ENCODE peak calls at places on chromosomes 2 and 18, in five cellular contexts. K is RWPE1; P is GM23248; E is CD8-positive, alpha-beta memory T cell; H is mesendoderm. S is an unnamed sample.
A peak's percentile ranks its signal among the peaks of the same experiment; 100 is the strongest.

GRCh38 chr2:68715353-68716041 is 19.1 kb upstream of the ARHGAP25 start:
- DNase-seq in K (peak; percentile 81), P (peak; percentile 63), E (no peak), H (peak; percentile 97), S (no peak)

GRCh38 chr2:238771193-238771592 is 76.7 kb upstream of the TWIST2 start:
- DNase-seq in K (no peak), P (peak; percentile 64), E (no peak), H (peak; percentile 67), S (no peak)

GRCh38 chr2:14626873-14627272 is 5.6 kb upstream of the LRATD1 start:
- DNase-seq in K (no peak), P (no peak), E (no peak), H (no peak), S (no peak)

GRCh38 chr2:26193578-26194231 is 20.8 kb downstream of the GAREM2 start:
- DNase-seq in K (no peak), P (peak; percentile 63), E (no peak), H (no peak), S (no peak)

GRCh38 chr18:6661692-6662415 is 67.7 kb upstream of the ARHGAP28 start:
- DNase-seq in K (no peak), P (no peak), E (no peak), H (peak; percentile 38), S (no peak)

GRCh38 chr18:39564716-39565115 is 1999.1 kb upstream of the CELF4 start:
- DNase-seq in K (no peak), P (no peak), E (no peak), H (no peak), S (no peak)

GRCh38 chr2:45261746-45262145 is 252.5 kb upstream of the SIX2 start:
- DNase-seq in K (no peak), P (no peak), E (no peak), H (no peak), S (peak; percentile 67)

GRCh38 chr18:7987284-7987976 is 420.3 kb downstream of the PTPRM start:
- DNase-seq in K (peak; percentile 20), P (peak; percentile 82), E (no peak), H (no peak), S (no peak)

GRCh38 chr2:108351889-108352288 is 25.9 kb upstream of the SULT1C4 start:
- DNase-seq in K (no peak), P (peak; percentile 59), E (no peak), H (no peak), S (no peak)

GRCh38 chr2:9796056-9796792 is 47.0 kb upstream of the TAF1B start:
- DNase-seq in K (no peak), P (no peak), E (no peak), H (no peak), S (no peak)

GRCh38 chr2:19146867-19147266 is 211.6 kb downstream of the OSR1 start:
- DNase-seq in K (no peak), P (no peak), E (no peak), H (no peak), S (no peak)

GRCh38 chr2:189222440-189222839 is 42.9 kb upstream of the COL5A2 start:
- DNase-seq in K (peak; percentile 13), P (peak; percentile 41), E (no peak), H (no peak), S (no peak)

GRCh38 chr2:138500592-138501426 is 761 bp upstream of the SPOPL start:
- DNase-seq in K (no peak), P (no peak), E (no peak), H (no peak), S (no peak)

GRCh38 chr2:69087912-69088240 is 74.9 kb downstream of the ANTXR1 start:
- DNase-seq in K (no peak), P (peak; percentile 78), E (no peak), H (no peak), S (no peak)

GRCh38 chr18:26657618-26658581 is 109.5 kb upstream of the KCTD1 start:
- DNase-seq in K (no peak), P (no peak), E (no peak), H (no peak), S (no peak)

GRCh38 chr2:101109451-101110140 is 41.6 kb downstream of the TBC1D8 start:
- DNase-seq in K (no peak), P (no peak), E (no peak), H (no peak), S (no peak)

GRCh38 chr2:218397502-218398436 is 1.9 kb upstream of the CTDSP1 start:
- DNase-seq in K (peak; percentile 88), P (peak; percentile 91), E (peak; percentile 60), H (peak; percentile 97), S (no peak)

DNA sequence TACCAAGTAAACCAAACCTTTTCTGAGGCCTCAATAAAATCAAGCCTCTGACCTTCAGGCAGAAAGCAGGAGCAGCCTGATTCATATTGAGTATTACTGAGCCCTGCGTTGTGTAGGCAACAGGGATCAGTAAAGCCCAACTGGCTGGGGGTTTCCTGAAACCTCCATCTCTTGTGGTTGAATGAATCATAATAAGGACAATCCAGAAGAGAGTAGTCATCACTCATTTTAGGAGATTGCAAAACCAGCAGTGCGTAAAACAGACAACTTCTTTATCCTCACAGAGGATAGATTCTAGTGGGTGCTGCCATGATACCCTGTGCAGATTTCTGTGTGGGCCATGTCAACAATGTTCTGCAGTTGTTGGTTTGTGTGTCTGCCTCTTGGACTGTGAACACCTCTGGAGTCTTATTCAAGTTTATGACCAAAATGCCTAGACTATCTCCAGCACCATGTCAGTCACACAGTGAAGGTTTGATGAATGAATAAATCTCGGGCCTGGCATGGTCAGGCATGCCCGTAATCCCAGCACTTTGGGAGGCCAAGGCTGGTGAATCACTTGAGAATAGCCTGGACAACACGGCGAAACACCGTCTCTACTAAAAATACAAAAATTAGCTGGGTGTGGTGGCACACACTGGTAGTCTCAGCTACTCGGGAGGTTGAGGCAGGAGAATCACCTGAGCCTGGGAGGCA is 51.8 kb upstream of the RAB27B start:
- DNase-seq in K (peak; percentile 83), P (peak; percentile 98), E (no peak), H (no peak), S (no peak)
- H3K27ac ChIP-seq in K (peak overlapping the region; percentile 92), P (peak overlapping the region; percentile 98), E (no peak overlapping the region), H (no peak overlapping the region), S (no peak overlapping the region)

GRCh38 chr2:23383087-23383486 is 1.9 kb upstream of the KLHL29 start:
- DNase-seq in K (no peak), P (no peak), E (no peak), H (no peak), S (no peak)

GRCh38 chr2:23385748-23386421 is 906 bp downstream of the KLHL29 start:
- DNase-seq in K (peak; percentile 38), P (peak; percentile 73), E (peak; percentile 3), H (peak; percentile 32), S (no peak)

GRCh38 chr2:23386422-23387220 is 1.6 kb downstream of the KLHL29 start:
- DNase-seq in K (peak; percentile 22), P (peak; percentile 62), E (peak; percentile 22), H (peak; percentile 28), S (no peak)

GRCh38 chr2:23385351-23385747 is 370 bp downstream of the KLHL29 start:
- DNase-seq in K (peak; percentile 52), P (peak; percentile 80), E (no peak), H (peak; percentile 67), S (no peak)

DNA sequence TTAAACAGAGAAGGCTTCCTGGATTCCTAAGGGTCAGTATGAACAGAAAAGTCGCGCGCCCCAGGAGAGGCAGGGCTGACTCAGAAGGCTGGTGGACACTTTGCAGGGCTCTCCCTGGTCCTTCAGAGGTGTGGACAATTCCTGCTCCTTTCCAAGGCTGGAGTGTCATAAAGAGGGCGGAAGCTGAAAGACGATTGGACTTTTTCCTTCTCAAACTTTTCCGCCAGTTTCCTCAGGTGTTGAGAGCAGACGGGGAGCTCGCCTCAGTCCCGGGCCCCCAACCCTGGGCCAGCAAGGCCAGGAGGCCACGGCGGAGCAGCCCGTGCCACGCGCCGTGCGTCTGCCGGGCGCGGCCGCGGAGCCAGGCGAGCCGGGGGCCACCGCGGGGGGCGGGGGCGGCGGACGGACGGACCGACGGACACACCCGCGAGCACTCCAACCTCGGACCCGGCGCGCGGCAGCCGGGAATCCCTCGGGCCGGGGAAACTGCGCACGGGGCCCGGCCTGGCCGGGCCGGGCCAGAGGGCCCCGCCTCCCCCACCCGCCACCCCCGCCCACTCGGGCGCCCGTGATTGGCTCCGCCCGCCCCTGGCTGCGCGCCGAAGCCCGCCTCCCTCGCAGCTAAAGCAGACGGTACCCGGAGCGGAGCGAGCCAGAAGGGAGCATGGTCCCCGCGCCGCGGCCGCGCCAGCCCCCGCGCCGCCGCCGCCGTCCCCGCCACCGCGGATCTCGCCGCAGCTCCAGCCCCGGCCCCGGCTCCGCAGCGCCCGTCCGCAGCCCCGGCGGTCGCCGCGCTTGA is at the start of gene KLHL29:
- DNase-seq in K (peak; percentile 92), P (peak; percentile 90), E (peak; percentile 66), H (peak; percentile 60), S (peak; percentile 53)
- H3K27ac ChIP-seq in K (peak within 1 kb of the TSS; percentile 79), P (peak within 1 kb of the TSS; percentile 44), E (no peak within 1 kb of the TSS), H (no peak within 1 kb of the TSS), S (no peak within 1 kb of the TSS)

GRCh38 chr2:157822993-157823392 is 53.1 kb downstream of the ACVR1 start:
- DNase-seq in K (no peak), P (peak; percentile 67), E (no peak), H (no peak), S (no peak)
- H3K27ac ChIP-seq in K (no peak overlapping the region), P (peak overlapping the region; percentile 43), E (no peak overlapping the region), H (no peak overlapping the region), S (no peak overlapping the region)

GRCh38 chr18:79543861-79544385 is 135.7 kb upstream of the CTDP1 start:
- DNase-seq in K (no peak), P (no peak), E (no peak), H (no peak), S (no peak)
- H3K27ac ChIP-seq in K (no peak overlapping the region), P (no peak overlapping the region), E (no peak overlapping the region), H (no peak overlapping the region), S (peak overlapping the region; percentile 94)

S was measured in caudate nucleus.